ENCODE peak calls at places on chromosomes 11 and 22, in five cellular contexts. One of them, this sample, is unnamed.

GRCh38 chr11:12625438-12626071 is 48.7 kb upstream of the TEAD1 start:
- DNase-seq in T-helper 17 cell: no peak
- DNase-seq in transverse colon: no peak
- DNase-seq in aorta: no peak
- DNase-seq in effector memory CD4-positive, alpha-beta T cell: no peak
- DNase-seq in this sample: no peak

GRCh38 chr11:119195680-119196079 is 10.4 kb downstream of the NHERF4 start:
- DNase-seq in aorta: peak; percentile 66
- DNase-seq in effector memory CD4-positive, alpha-beta T cell: no peak
- DNase-seq in T-helper 17 cell: no peak
- DNase-seq in transverse colon: peak; percentile 66
- DNase-seq in this sample: peak; percentile 48

GRCh38 chr22:38570841-38571364 is 920 bp upstream of the DMC1 start:
- DNase-seq in effector memory CD4-positive, alpha-beta T cell: no peak
- DNase-seq in aorta: peak; percentile 87
- DNase-seq in T-helper 17 cell: peak; percentile 21
- DNase-seq in transverse colon: peak; percentile 36
- DNase-seq in this sample: peak; percentile 26

GRCh38 chr11:8090756-8091155 is 9.7 kb downstream of the TUB start:
- DNase-seq in aorta: no peak
- DNase-seq in effector memory CD4-positive, alpha-beta T cell: no peak
- DNase-seq in transverse colon: no peak
- DNase-seq in T-helper 17 cell: no peak
- DNase-seq in this sample: peak; percentile 54

GRCh38 chr11:124879229-124879998 is 14.2 kb downstream of the ROBO3 start:
- DNase-seq in effector memory CD4-positive, alpha-beta T cell: no peak
- DNase-seq in T-helper 17 cell: no peak
- DNase-seq in aorta: peak; percentile 72
- DNase-seq in transverse colon: no peak
- DNase-seq in this sample: no peak

GRCh38 chr11:36469063-36469462 is 41.0 kb downstream of the TRAF6 start:
- DNase-seq in transverse colon: no peak
- DNase-seq in aorta: no peak
- DNase-seq in effector memory CD4-positive, alpha-beta T cell: no peak
- DNase-seq in T-helper 17 cell: no peak
- DNase-seq in this sample: no peak

GRCh38 chr11:102807921-102808320 is 10.0 kb upstream of the MMP1 start:
- DNase-seq in aorta: peak; percentile 66
- DNase-seq in effector memory CD4-positive, alpha-beta T cell: no peak
- DNase-seq in T-helper 17 cell: no peak
- DNase-seq in transverse colon: no peak
- DNase-seq in this sample: peak; percentile 24

GRCh38 chr11:1297576-1298473 is 11.6 kb downstream of the TOLLIP start:
- DNase-seq in aorta: no peak
- DNase-seq in effector memory CD4-positive, alpha-beta T cell: no peak
- DNase-seq in transverse colon: peak; percentile 35
- DNase-seq in T-helper 17 cell: no peak
- DNase-seq in this sample: peak; percentile 73

GRCh38 chr22:17217179-17217578 is 2.1 kb downstream of the ADA2 start:
- DNase-seq in aorta: no peak
- DNase-seq in T-helper 17 cell: no peak
- DNase-seq in effector memory CD4-positive, alpha-beta T cell: no peak
- DNase-seq in transverse colon: no peak
- DNase-seq in this sample: no peak

GRCh38 chr22:45318168-45318557 is 8.4 kb downstream of the FAM118A start:
- DNase-seq in aorta: peak; percentile 95
- DNase-seq in T-helper 17 cell: peak; percentile 77
- DNase-seq in transverse colon: peak; percentile 84
- DNase-seq in effector memory CD4-positive, alpha-beta T cell: peak; percentile 81
- DNase-seq in this sample: peak; percentile 67

GRCh38 chr11:101049123-101049522 is 80.5 kb downstream of the PGR start:
- DNase-seq in transverse colon: no peak
- DNase-seq in effector memory CD4-positive, alpha-beta T cell: no peak
- DNase-seq in aorta: no peak
- DNase-seq in T-helper 17 cell: no peak
- DNase-seq in this sample: no peak

GRCh38 chr11:123197711-123198110 is 2.7 kb upstream of the CLMP start:
- DNase-seq in effector memory CD4-positive, alpha-beta T cell: no peak
- DNase-seq in aorta: no peak
- DNase-seq in transverse colon: no peak
- DNase-seq in T-helper 17 cell: no peak
- DNase-seq in this sample: no peak

GRCh38 chr11:64762277-64762915 is 2.6 kb upstream of the PYGM start:
- DNase-seq in transverse colon: no peak
- DNase-seq in aorta: peak; percentile 73
- DNase-seq in T-helper 17 cell: no peak
- DNase-seq in effector memory CD4-positive, alpha-beta T cell: no peak
- DNase-seq in this sample: no peak

GRCh38 chr11:69908511-69909220 is 89.5 kb upstream of the FGF3 start:
- DNase-seq in effector memory CD4-positive, alpha-beta T cell: no peak
- DNase-seq in aorta: peak; percentile 32
- DNase-seq in T-helper 17 cell: no peak
- DNase-seq in transverse colon: no peak
- DNase-seq in this sample: no peak

GRCh38 chr11:46260161-46260560 is 17.3 kb upstream of the CREB3L1 start:
- DNase-seq in T-helper 17 cell: no peak
- DNase-seq in aorta: no peak
- DNase-seq in effector memory CD4-positive, alpha-beta T cell: no peak
- DNase-seq in transverse colon: no peak
- DNase-seq in this sample: no peak

GRCh38 chr11:46590740-46591606 is 2.9 kb downstream of the AMBRA1 start:
- DNase-seq in effector memory CD4-positive, alpha-beta T cell: no peak
- DNase-seq in T-helper 17 cell: no peak
- DNase-seq in aorta: no peak
- DNase-seq in transverse colon: no peak
- DNase-seq in this sample: no peak

GRCh38 chr11:110023711-110024110 is 69.5 kb upstream of the ZC3H12C start:
- DNase-seq in effector memory CD4-positive, alpha-beta T cell: no peak
- DNase-seq in aorta: no peak
- DNase-seq in T-helper 17 cell: no peak
- DNase-seq in transverse colon: no peak
- DNase-seq in this sample: no peak

GRCh38 chr11:27718853-27719574 is 18.8 kb upstream of the BDNF start:
- DNase-seq in transverse colon: peak; percentile 12
- DNase-seq in effector memory CD4-positive, alpha-beta T cell: no peak
- DNase-seq in aorta: peak; percentile 78
- DNase-seq in T-helper 17 cell: no peak
- DNase-seq in this sample: peak; percentile 33

GRCh38 chr11:96015911-96016565 is 92.1 kb upstream of the MTMR2 start:
- DNase-seq in transverse colon: no peak
- DNase-seq in effector memory CD4-positive, alpha-beta T cell: no peak
- DNase-seq in T-helper 17 cell: no peak
- DNase-seq in aorta: no peak
- DNase-seq in this sample: no peak

GRCh38 chr11:22133785-22134184 is 59.1 kb upstream of the ANO5 start:
- DNase-seq in T-helper 17 cell: no peak
- DNase-seq in transverse colon: no peak
- DNase-seq in effector memory CD4-positive, alpha-beta T cell: no peak
- DNase-seq in aorta: no peak
- DNase-seq in this sample: no peak

GRCh38 chr22:22164541-22165272 is 79.9 kb upstream of the VPREB1 start:
- DNase-seq in aorta: no peak
- DNase-seq in T-helper 17 cell: no peak
- DNase-seq in effector memory CD4-positive, alpha-beta T cell: no peak
- DNase-seq in transverse colon: no peak
- DNase-seq in this sample: no peak

GRCh38 chr22:37690407-37690806 is 4.3 kb downstream of the NOL12 start:
- DNase-seq in aorta: no peak
- DNase-seq in T-helper 17 cell: no peak
- DNase-seq in transverse colon: no peak
- DNase-seq in effector memory CD4-positive, alpha-beta T cell: no peak
- DNase-seq in this sample: no peak

GRCh38 chr11:67464411-67465189 is 4.5 kb downstream of the TMEM134 start:
- DNase-seq in aorta: peak; percentile 95
- DNase-seq in effector memory CD4-positive, alpha-beta T cell: peak; percentile 92
- DNase-seq in transverse colon: peak; percentile 96
- DNase-seq in T-helper 17 cell: peak; percentile 88
- DNase-seq in this sample: peak; percentile 93

GRCh38 chr11:123757976-123758375 is 3.7 kb upstream of the OR6X1 start:
- DNase-seq in effector memory CD4-positive, alpha-beta T cell: no peak
- DNase-seq in aorta: no peak
- DNase-seq in transverse colon: no peak
- DNase-seq in T-helper 17 cell: no peak
- DNase-seq in this sample: no peak

GRCh38 chr11:60679879-60680278 is 19.5 kb upstream of the MS4A8 start:
- DNase-seq in effector memory CD4-positive, alpha-beta T cell: no peak
- DNase-seq in aorta: no peak
- DNase-seq in T-helper 17 cell: no peak
- DNase-seq in transverse colon: no peak
- DNase-seq in this sample: no peak
- H3K9me3 ChIP-seq in effector memory CD4-positive, alpha-beta T cell: peaks cover 6% of the 10 kb centered on the region
- H3K9me3 ChIP-seq in aorta: peaks cover 2% of the 10 kb centered on the region
- H3K9me3 ChIP-seq in T-helper 17 cell: no peaks in the 10 kb centered on the region
- H3K9me3 ChIP-seq in transverse colon: peaks cover 17% of the 10 kb centered on the region
- H3K9me3 ChIP-seq in this sample: peaks cover 9% of the 10 kb centered on the region

GRCh38 chr11:113779496-113779895 is at the start of gene CLDN25:
- DNase-seq in transverse colon: no peak
- DNase-seq in T-helper 17 cell: no peak
- DNase-seq in effector memory CD4-positive, alpha-beta T cell: no peak
- DNase-seq in aorta: no peak
- DNase-seq in this sample: no peak
- H3K9me3 ChIP-seq in transverse colon: no peaks in the 10 kb centered on the region
- H3K9me3 ChIP-seq in T-helper 17 cell: no peaks in the 10 kb centered on the region
- H3K9me3 ChIP-seq in effector memory CD4-positive, alpha-beta T cell: no peaks in the 10 kb centered on the region
- H3K9me3 ChIP-seq in aorta: no peaks in the 10 kb centered on the region
- H3K9me3 ChIP-seq in this sample: no peaks in the 10 kb centered on the region

GRCh38 chr22:49582671-49583070 is 245.0 kb downstream of the BRD1 start:
- DNase-seq in T-helper 17 cell: no peak
- DNase-seq in transverse colon: peak; percentile 1
- DNase-seq in effector memory CD4-positive, alpha-beta T cell: no peak
- DNase-seq in aorta: no peak
- DNase-seq in this sample: no peak

GRCh38 chr22:49583341-49583740 is 244.3 kb downstream of the BRD1 start:
- DNase-seq in aorta: peak; percentile 54
- DNase-seq in T-helper 17 cell: no peak
- DNase-seq in effector memory CD4-positive, alpha-beta T cell: no peak
- DNase-seq in transverse colon: peak; percentile 2
- DNase-seq in this sample: no peak

GRCh38 chr22:49582171-49582570 is 245.5 kb downstream of the BRD1 start:
- DNase-seq in effector memory CD4-positive, alpha-beta T cell: no peak
- DNase-seq in transverse colon: peak; percentile 4
- DNase-seq in aorta: no peak
- DNase-seq in T-helper 17 cell: no peak
- DNase-seq in this sample: no peak

GRCh38 chr22:49585695-49586243 is 241.9 kb downstream of the BRD1 start:
- DNase-seq in transverse colon: peak; percentile 1
- DNase-seq in effector memory CD4-positive, alpha-beta T cell: no peak
- DNase-seq in aorta: peak; percentile 63
- DNase-seq in T-helper 17 cell: no peak
- DNase-seq in this sample: no peak

DNA sequence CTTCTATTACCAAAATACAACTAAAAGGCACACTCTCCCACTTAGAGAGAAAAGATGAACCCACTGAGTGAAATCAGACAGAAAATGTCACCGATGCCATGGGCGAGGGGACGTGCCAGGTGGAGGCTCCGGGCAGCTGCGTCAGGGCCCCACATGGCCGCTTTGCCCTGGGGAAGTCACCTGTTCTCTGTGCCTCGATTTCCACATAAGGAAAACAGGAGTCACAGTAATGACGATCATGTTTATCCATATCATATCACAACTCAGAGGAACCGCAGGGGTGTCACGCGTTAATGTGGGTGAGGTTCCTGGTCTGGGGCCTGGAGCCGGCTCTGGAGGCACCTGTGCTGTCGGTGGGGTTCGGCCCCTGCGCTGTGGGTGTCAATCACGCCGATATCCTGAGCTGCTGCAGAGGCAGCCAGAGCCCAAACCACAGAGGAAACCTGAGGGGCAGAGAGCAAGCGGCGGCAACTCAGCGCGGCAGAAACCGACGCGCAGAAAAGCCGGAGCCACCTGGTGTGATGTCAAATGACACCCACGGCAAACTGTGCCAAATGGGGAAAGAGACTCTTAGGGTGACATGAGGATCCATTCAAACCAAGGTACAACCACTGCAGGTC is 243.7 kb downstream of the BRD1 start:
- DNase-seq in T-helper 17 cell: no peak
- DNase-seq in transverse colon: peak; percentile 2
- DNase-seq in aorta: peak; percentile 60
- DNase-seq in effector memory CD4-positive, alpha-beta T cell: no peak
- DNase-seq in this sample: no peak
- H3K9me3 ChIP-seq in T-helper 17 cell: no peaks in the 10 kb centered on the region
- H3K9me3 ChIP-seq in transverse colon: no peaks in the 10 kb centered on the region
- H3K9me3 ChIP-seq in aorta: peaks cover 3% of the 10 kb centered on the region
- H3K9me3 ChIP-seq in effector memory CD4-positive, alpha-beta T cell: no peaks in the 10 kb centered on the region
- H3K9me3 ChIP-seq in this sample: no peaks in the 10 kb centered on the region

DNA sequence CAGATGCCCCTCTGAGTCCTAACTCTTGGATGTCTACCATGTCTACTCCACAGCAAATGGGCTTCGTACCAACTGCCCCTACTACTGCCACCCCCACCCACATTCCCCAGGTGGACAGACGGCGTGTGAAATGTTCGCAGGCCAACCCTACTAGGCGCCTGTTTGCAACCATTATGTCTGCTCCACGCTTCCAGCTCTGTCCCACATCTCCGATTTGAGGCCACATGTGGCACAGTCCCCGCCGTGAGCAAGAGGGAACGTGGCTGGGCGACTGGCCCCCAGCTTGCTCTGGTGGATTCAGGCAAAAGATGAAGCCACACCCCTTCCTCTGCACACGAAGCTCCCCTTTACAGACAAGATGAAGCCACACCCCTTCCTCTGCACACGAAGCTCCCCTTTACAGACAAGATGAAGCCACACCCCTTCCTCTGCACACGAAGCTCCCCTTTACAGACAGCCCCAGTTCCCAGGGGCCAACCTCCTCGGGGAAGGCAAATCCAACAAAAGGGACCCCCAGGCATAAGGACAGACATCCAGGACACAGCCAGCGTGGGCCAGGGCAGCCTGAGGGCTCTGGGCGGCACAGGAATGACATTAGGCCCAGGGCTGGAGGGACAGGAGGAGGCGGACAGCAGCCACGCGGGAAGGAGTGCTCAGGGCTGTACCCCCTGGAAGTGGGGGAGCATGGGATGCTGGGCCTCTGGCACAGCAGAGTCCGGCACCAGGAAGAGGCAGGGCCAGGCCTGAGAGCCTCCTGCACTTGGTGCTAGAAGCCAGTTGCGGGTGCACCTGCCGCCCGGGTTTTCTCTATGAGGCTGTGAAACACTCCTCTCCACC is 106.2 kb downstream of the SHANK2 start:
- DNase-seq in effector memory CD4-positive, alpha-beta T cell: no peak
- DNase-seq in T-helper 17 cell: no peak
- DNase-seq in transverse colon: no peak
- DNase-seq in aorta: no peak
- DNase-seq in this sample: no peak
- H3K9me3 ChIP-seq in effector memory CD4-positive, alpha-beta T cell: no peaks in the 10 kb centered on the region
- H3K9me3 ChIP-seq in T-helper 17 cell: no peaks in the 10 kb centered on the region
- H3K9me3 ChIP-seq in transverse colon: no peaks in the 10 kb centered on the region
- H3K9me3 ChIP-seq in aorta: peaks cover 3% of the 10 kb centered on the region
- H3K9me3 ChIP-seq in this sample: no peaks in the 10 kb centered on the region

GRCh38 chr22:49046000-49046545 is 781.6 kb downstream of the BRD1 start:
- DNase-seq in T-helper 17 cell: no peak
- DNase-seq in effector memory CD4-positive, alpha-beta T cell: no peak
- DNase-seq in transverse colon: no peak
- DNase-seq in aorta: no peak
- DNase-seq in this sample: no peak
- H3K9me3 ChIP-seq in T-helper 17 cell: no peaks in the 10 kb centered on the region
- H3K9me3 ChIP-seq in effector memory CD4-positive, alpha-beta T cell: no peaks in the 10 kb centered on the region
- H3K9me3 ChIP-seq in transverse colon: no peaks in the 10 kb centered on the region
- H3K9me3 ChIP-seq in aorta: peaks cover 1% of the 10 kb centered on the region
- H3K9me3 ChIP-seq in this sample: no peaks in the 10 kb centered on the region

This sample was measured in body of pancreas.